ENCODE peak calls at places on chromosomes 1 and 21, in seven cellular contexts. V is testis; Q is GM12891; T is NCI-H1417 treated with DMSO at 0.1 percent for 48 hours; Z is activated T-cell treated with anti-CD3 and anti-CD28 coated beads, Interleukin-2, amount 50 U/mL, for 72 hours; D is retina; R is GDM1. G is an unnamed sample.

GRCh38 chr1:114227059-114227458 is 73.4 kb upstream of the SYT6 start:
- DNase-seq in V (no peak), Q (no peak), T (no peak), Z (no peak), D (no peak), R (no peak), G (no peak)

GRCh38 chr1:58621375-58621774 is 44.3 kb upstream of the TACSTD2 start:
- DNase-seq in V (no peak), Q (no peak), T (no peak), Z (no peak), D (no peak), R (no peak), G (no peak)

GRCh38 chr1:154556422-154556821 is 2.0 kb downstream of the UBE2Q1 start:
- DNase-seq in V (peak), Q (no peak), T (no peak), Z (no peak), D (no peak), R (no peak), G (peak)

GRCh38 chr1:2442676-2443075 is 30.3 kb upstream of the PEX10 start:
- DNase-seq in V (peak), Q (no peak), T (no peak), Z (no peak), D (no peak), R (no peak), G (peak)

GRCh38 chr1:28860332-28861073 is 48.5 kb downstream of the OPRD1 start:
- DNase-seq in V (no peak), Q (no peak), T (no peak), Z (no peak), D (peak), R (no peak), G (no peak)

GRCh38 chr1:172401907-172402306 is 18.6 kb upstream of the C1orf105 start:
- DNase-seq in V (no peak), Q (no peak), T (no peak), Z (no peak), D (no peak), R (no peak), G (no peak)

GRCh38 chr1:27488523-27489138 is 1.3 kb downstream of the WASF2 start:
- DNase-seq in V (no peak), Q (no peak), T (no peak), Z (no peak), D (no peak), R (no peak), G (no peak)

GRCh38 chr1:16727190-16728111 is 12.9 kb upstream of the RNU1-4 start:
- DNase-seq in V (peak), Q (no peak), T (no peak), Z (peak), D (no peak), R (peak), G (peak)

GRCh38 chr21:32537569-32537881 is 47.8 kb downstream of the TCP10L start:
- DNase-seq in V (no peak), Q (no peak), T (no peak), Z (no peak), D (no peak), R (no peak), G (peak)

GRCh38 chr1:94936861-94937620 is 10.1 kb upstream of the CNN3 start:
- DNase-seq in V (no peak), Q (no peak), T (no peak), Z (no peak), D (no peak), R (no peak), G (no peak)

GRCh38 chr1:116373451-116374339 is 651 bp downstream of the ATP1A1 start:
- DNase-seq in V (peak), Q (no peak), T (no peak), Z (peak), D (peak), R (peak), G (peak)

GRCh38 chr1:30273021-30273325 is 450.4 kb downstream of the MATN1 start:
- DNase-seq in V (no peak), Q (no peak), T (no peak), Z (no peak), D (no peak), R (no peak), G (no peak)

GRCh38 chr1:41493117-41493536 is 8.6 kb upstream of the EDN2 start:
- DNase-seq in V (no peak), Q (no peak), T (no peak), Z (no peak), D (no peak), R (no peak), G (no peak)

GRCh38 chr1:21174638-21175323 is 1.9 kb downstream of the EIF4G3 start:
- DNase-seq in V (peak), Q (no peak), T (no peak), Z (no peak), D (peak), R (no peak), G (no peak)

GRCh38 chr1:64073705-64074104 is 129.7 kb upstream of the UBE2U start:
- DNase-seq in V (peak), Q (no peak), T (no peak), Z (no peak), D (peak), R (no peak), G (no peak)

GRCh38 chr1:19597463-19598309 is 46.4 kb upstream of the NBL1 start:
- DNase-seq in V (no peak), Q (peak), T (no peak), Z (peak), D (no peak), R (no peak), G (no peak)

GRCh38 chr1:85258536-85259117 is 835 bp downstream of the C1orf52 start:
- DNase-seq in V (no peak), Q (no peak), T (no peak), Z (no peak), D (peak), R (no peak), G (no peak)

GRCh38 chr1:232226197-232226681 is 403.7 kb downstream of the SIPA1L2 start:
- DNase-seq in V (no peak), Q (no peak), T (no peak), Z (peak), D (peak), R (no peak), G (peak)

G was measured in thyroid gland.